ENCODE peak calls at places on chromosome 2, in five cellular contexts. B is fibroblast of lung, N is kidney epithelial cell, K is A673, L is transverse colon. J is an unnamed sample.

GRCh38 chr2:28360066-28360741 is 32.5 kb upstream of the FOSL2 start:
- DNase-seq in L (no peak), N (no peak), B (no peak), K (no peak), J (no peak)

GRCh38 chr2:22626621-22627020 is 758.4 kb upstream of the KLHL29 start:
- DNase-seq in K (no peak), B (no peak), N (no peak), L (no peak), J (peak; percentile 0)

GRCh38 chr2:62254424-62255266 is 58.7 kb downstream of the B3GNT2 start:
- DNase-seq in L (no peak), B (no peak), K (no peak), N (no peak), J (no peak)

GRCh38 chr2:38146302-38146916 is 70.5 kb upstream of the CYP1B1 start:
- DNase-seq in L (peak; percentile 18), B (peak; percentile 99), K (peak; percentile 21), N (peak; percentile 70), J (peak; percentile 86)

GRCh38 chr2:39380525-39381150 is 56.4 kb downstream of the MAP4K3 start:
- DNase-seq in K (no peak), L (no peak), B (peak; percentile 50), N (no peak), J (peak; percentile 31)

GRCh38 chr2:126644630-126645191 is 11.2 kb upstream of the GYPC start:
- DNase-seq in L (no peak), K (no peak), B (peak; percentile 33), N (no peak), J (no peak)

GRCh38 chr2:10278029-10278762 is 24.5 kb upstream of the HPCAL1 start:
- DNase-seq in K (no peak), B (peak; percentile 46), L (peak; percentile 39), N (no peak), J (peak; percentile 81)

GRCh38 chr2:127208313-127208712 is 11.8 kb downstream of the CYP27C1 start:
- DNase-seq in B (peak; percentile 61), K (peak; percentile 93), N (peak; percentile 26), L (no peak), J (peak; percentile 86)

GRCh38 chr2:212124597-212124996 is 414.0 kb downstream of the ERBB4 start:
- DNase-seq in K (no peak), L (no peak), B (peak; percentile 14), N (no peak), J (peak; percentile 14)

GRCh38 chr2:42084231-42084671 is 36.4 kb downstream of the PKDCC start:
- DNase-seq in B (peak; percentile 97), L (no peak), N (no peak), K (no peak), J (peak; percentile 27)

GRCh38 chr2:192197387-192197786 is 2.7 kb upstream of the TMEFF2 start:
- DNase-seq in N (no peak), B (peak; percentile 39), K (peak; percentile 58), L (no peak), J (peak; percentile 40)
- TF ChIP-seq CTCF in N (peak; percentile 17), B (no peak), K (peak; percentile 64), L (no peak), J (peak; percentile 29)

GRCh38 chr2:157760949-157761348 is 115.2 kb downstream of the ACVR1 start:
- DNase-seq in K (no peak), L (no peak), N (no peak), B (no peak), J (no peak)
- TF ChIP-seq CTCF in K (no peak), L (peak; percentile 11), N (no peak), B (no peak), J (no peak)

DNA sequence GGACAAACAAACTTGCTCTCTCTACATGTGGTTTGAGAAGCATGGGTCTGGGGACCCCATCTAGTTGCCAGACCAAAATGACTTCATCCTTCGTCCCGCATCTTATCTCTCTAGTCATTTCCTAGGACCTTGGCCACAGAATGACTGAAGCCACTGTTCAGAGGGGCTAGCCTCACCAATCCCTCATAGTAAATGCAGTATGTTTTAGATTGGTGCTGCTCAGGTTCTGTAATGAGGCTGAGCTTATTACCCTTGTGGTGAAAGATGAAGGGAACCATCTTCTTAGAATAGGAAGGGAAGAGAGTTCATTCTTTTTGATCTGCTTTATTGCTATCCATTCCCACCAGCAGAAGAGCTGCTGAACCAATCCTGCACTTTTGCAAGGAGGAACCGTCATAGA is 436.6 kb downstream of the LPIN1 start:
- DNase-seq in L (no peak), N (no peak), K (no peak), B (no peak), J (no peak)
- TF ChIP-seq CTCF in L (no peak), N (no peak), K (no peak), B (no peak), J (no peak)

DNA sequence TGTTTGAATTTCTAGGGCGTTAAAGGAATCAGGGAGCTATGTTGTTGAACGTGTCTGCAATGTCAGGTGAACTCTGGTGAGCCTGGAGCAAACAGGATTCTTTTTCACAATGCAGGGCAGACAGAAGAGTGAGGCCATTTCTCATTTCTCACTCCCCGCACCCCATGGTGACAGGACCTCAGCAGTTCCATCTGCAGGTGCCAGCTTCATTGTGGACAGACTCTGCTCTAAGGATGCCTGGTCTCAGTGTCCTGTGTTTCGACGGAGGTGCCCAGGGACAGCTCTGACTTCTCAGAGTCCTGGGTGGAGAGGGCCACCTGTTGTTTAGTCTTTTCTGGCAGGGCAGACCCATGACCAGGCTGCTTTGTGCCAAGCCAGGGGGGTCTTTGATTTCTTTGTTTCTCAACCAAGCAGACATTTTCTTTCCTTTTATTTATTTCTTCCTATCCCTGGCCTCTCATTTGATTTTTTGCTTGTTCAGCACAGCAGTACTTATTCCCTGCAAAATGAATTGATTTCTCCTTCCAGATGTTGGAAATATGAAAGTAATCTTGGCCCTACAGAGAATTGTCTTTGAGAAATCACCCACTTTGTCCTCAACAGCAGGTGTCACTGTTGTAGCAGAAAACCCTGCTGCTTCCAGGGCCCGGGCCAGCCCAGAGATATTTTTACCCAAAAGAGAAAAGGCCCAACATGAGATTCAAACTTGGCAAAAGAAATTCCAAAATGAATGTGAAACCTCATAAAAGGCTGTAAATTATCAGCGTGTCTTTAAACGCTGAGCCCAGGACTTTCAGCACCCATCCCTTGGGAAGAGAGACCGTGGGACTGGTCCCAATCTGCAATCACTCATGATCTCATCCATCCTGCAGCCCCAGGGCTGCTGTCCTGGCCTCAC is 201.6 kb downstream of the RNF144A start:
- DNase-seq in B (peak; percentile 25), N (no peak), L (no peak), K (peak; percentile 83), J (peak; percentile 40)
- TF ChIP-seq CTCF in B (peak; percentile 23), N (peak; percentile 65), L (peak; percentile 26), K (peak; percentile 84), J (peak; percentile 38)

DNA sequence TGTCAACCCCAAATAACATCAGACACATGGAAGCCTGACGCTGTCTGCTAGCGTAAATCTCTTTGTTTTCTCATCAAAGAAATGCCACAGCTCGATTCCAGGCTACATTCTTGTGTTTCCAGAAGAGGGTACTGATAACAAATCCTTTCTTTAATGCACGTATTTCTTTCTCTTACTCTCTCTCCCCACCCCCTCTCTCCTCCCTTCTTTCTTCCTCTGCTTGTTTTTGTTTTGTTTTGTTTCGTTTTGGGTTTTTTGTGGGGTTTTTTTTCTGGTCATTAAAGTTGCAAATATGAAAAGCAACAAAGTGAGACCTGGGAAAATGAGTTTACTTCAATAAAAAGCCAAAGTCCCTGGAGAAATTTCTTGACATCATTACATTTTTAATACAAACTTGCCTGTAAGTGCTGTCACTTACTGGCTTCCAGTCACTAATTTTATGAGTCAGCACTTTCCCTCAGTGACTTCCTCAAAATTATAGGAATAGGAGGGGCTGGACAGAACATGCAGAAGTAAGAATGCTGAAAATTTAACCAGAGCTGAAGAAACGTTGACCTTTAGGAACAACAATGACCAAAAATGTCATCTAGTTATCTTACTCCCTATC is 106.7 kb upstream of the NABP1 start:
- DNase-seq in L (no peak), N (no peak), B (peak; percentile 80), K (peak; percentile 75), J (peak; percentile 57)
- TF ChIP-seq CTCF in L (peak; percentile 17), N (peak; percentile 33), B (peak; percentile 45), K (peak; percentile 47), J (peak; percentile 27)

DNA sequence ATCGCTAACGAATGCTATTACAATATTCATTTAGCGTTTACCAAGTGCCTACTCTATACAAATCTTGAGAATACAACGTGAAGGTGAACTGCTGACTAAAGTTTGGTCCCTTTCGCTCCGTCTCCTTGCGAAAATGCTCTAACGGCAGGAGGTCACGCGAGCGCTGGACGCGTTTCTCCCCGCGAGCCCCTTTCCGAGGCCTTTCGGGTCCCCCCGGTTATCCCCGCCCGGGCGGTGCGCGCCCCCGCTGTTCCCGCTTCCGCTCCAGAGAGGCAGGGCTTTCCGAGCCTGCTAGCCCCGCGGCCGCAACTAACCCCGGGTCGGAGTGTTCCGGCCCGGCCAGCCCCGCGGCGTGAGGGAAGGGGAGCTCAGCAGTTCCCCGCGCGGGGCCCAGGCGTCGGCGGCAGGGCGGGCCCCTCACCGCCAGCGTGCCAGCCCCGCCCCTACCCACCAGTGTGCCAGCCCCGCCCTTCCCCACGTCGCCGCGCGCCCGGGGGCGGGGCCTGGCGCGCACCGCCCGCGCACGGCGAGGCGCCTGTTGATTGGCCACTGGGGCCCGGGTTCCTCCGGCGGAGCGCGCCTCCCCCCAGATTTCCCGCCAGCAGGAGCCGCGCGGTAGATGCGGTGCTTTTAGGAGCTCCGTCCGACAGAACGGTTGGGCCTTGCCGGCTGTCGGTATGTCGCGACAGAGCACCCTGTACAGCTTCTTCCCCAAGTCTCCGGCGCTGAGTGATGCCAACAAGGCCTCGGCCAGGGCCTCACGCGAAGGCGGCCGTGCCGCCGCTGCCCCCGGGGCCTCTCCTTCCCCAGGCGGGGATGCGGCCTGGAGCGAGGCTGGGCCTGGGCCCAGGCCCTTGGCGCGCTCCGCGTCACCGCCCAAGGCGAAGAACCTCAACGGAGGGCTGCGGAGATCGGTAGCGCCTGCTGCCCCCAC is at the start of gene MSH6:
- DNase-seq in L (peak; percentile 91), B (peak; percentile 86), K (peak; percentile 95), N (peak; percentile 47), J (peak; percentile 86)
- TF ChIP-seq CTCF in L (peak; percentile 10), B (no peak), K (no peak), N (no peak), J (no peak)

J was measured in MCF 10A.